ENCODE peak calls at places on chromosomes 3 and 15, in five cellular contexts. One of them, this sample, is unnamed.
A peak's percentile ranks its signal among the peaks of the same experiment; 100 is the strongest.

GRCh38 chr3:161271646-161272045 is 50.5 kb downstream of the NMD3 start:
- DNase-seq in upper lobe of right lung: no peak
- DNase-seq in AG04450: no peak
- DNase-seq in heart left ventricle: no peak
- DNase-seq in DND-41: no peak
- DNase-seq in this sample: no peak

GRCh38 chr15:95499397-95499796 is 831.1 kb upstream of the NR2F2 start:
- DNase-seq in AG04450: no peak
- DNase-seq in upper lobe of right lung: no peak
- DNase-seq in heart left ventricle: no peak
- DNase-seq in DND-41: no peak
- DNase-seq in this sample: no peak

GRCh38 chr3:182028081-182028480 is 316.4 kb downstream of the SOX2 start:
- DNase-seq in heart left ventricle: no peak
- DNase-seq in upper lobe of right lung: no peak
- DNase-seq in DND-41: no peak
- DNase-seq in AG04450: no peak
- DNase-seq in this sample: no peak

GRCh38 chr15:70152070-70152480 is 54.4 kb upstream of the TLE3 start:
- DNase-seq in heart left ventricle: no peak
- DNase-seq in DND-41: no peak
- DNase-seq in AG04450: no peak
- DNase-seq in upper lobe of right lung: no peak
- DNase-seq in this sample: peak; percentile 64

GRCh38 chr3:178439504-178439903 is 96.7 kb upstream of the KCNMB2 start:
- DNase-seq in heart left ventricle: no peak
- DNase-seq in upper lobe of right lung: no peak
- DNase-seq in DND-41: no peak
- DNase-seq in AG04450: peak; percentile 37
- DNase-seq in this sample: no peak

GRCh38 chr3:111538111-111538510 is 3.9 kb upstream of the CD96 start:
- DNase-seq in heart left ventricle: no peak
- DNase-seq in DND-41: no peak
- DNase-seq in AG04450: no peak
- DNase-seq in upper lobe of right lung: no peak
- DNase-seq in this sample: no peak

GRCh38 chr3:37701729-37702128 is 160.0 kb upstream of the CTDSPL start:
- DNase-seq in heart left ventricle: no peak
- DNase-seq in AG04450: no peak
- DNase-seq in upper lobe of right lung: no peak
- DNase-seq in DND-41: no peak
- DNase-seq in this sample: no peak

GRCh38 chr3:39205131-39205530 is 12.7 kb upstream of the XIRP1 start:
- DNase-seq in DND-41: no peak
- DNase-seq in AG04450: no peak
- DNase-seq in upper lobe of right lung: no peak
- DNase-seq in heart left ventricle: no peak
- DNase-seq in this sample: no peak

GRCh38 chr15:41856262-41856661 is 17.6 kb downstream of the PLA2G4B start:
- DNase-seq in heart left ventricle: no peak
- DNase-seq in DND-41: no peak
- DNase-seq in AG04450: no peak
- DNase-seq in upper lobe of right lung: no peak
- DNase-seq in this sample: no peak

GRCh38 chr15:37223089-37223488 is 122.7 kb upstream of the MEIS2 start:
- DNase-seq in heart left ventricle: no peak
- DNase-seq in AG04450: no peak
- DNase-seq in DND-41: no peak
- DNase-seq in upper lobe of right lung: no peak
- DNase-seq in this sample: no peak

GRCh38 chr3:178479446-178479845 is 56.8 kb upstream of the KCNMB2 start:
- DNase-seq in DND-41: no peak
- DNase-seq in heart left ventricle: no peak
- DNase-seq in upper lobe of right lung: no peak
- DNase-seq in AG04450: no peak
- DNase-seq in this sample: no peak

GRCh38 chr3:64939747-64940450 is 252.1 kb upstream of the ADAMTS9 start:
- DNase-seq in heart left ventricle: no peak
- DNase-seq in AG04450: no peak
- DNase-seq in upper lobe of right lung: no peak
- DNase-seq in DND-41: no peak
- DNase-seq in this sample: no peak

GRCh38 chr3:46399557-46399956 is 7.3 kb downstream of the CCR5AS start:
- DNase-seq in upper lobe of right lung: no peak
- DNase-seq in AG04450: no peak
- DNase-seq in heart left ventricle: no peak
- DNase-seq in DND-41: no peak
- DNase-seq in this sample: no peak

GRCh38 chr3:52099006-52099405 is 42.6 kb upstream of the DUSP7 start:
- DNase-seq in upper lobe of right lung: peak; percentile 81
- DNase-seq in heart left ventricle: peak; percentile 31
- DNase-seq in DND-41: no peak
- DNase-seq in AG04450: no peak
- DNase-seq in this sample: no peak

GRCh38 chr15:72722071-72722696 is 36.2 kb downstream of the BBS4 start:
- DNase-seq in upper lobe of right lung: peak; percentile 67
- DNase-seq in DND-41: peak; percentile 66
- DNase-seq in AG04450: peak; percentile 47
- DNase-seq in heart left ventricle: peak; percentile 61
- DNase-seq in this sample: peak; percentile 76

GRCh38 chr3:32843504-32844321 is 25.9 kb downstream of the TRIM71 start:
- DNase-seq in DND-41: no peak
- DNase-seq in heart left ventricle: no peak
- DNase-seq in AG04450: no peak
- DNase-seq in upper lobe of right lung: no peak
- DNase-seq in this sample: no peak

GRCh38 chr3:71053495-71053894 is 530.0 kb downstream of the FOXP1 start:
- DNase-seq in upper lobe of right lung: no peak
- DNase-seq in AG04450: no peak
- DNase-seq in DND-41: no peak
- DNase-seq in heart left ventricle: no peak
- DNase-seq in this sample: no peak

GRCh38 chr3:198088421-198088955 is 128.5 kb downstream of the LMLN start:
- DNase-seq in AG04450: no peak
- DNase-seq in upper lobe of right lung: no peak
- DNase-seq in heart left ventricle: no peak
- DNase-seq in DND-41: no peak
- DNase-seq in this sample: no peak

GRCh38 chr3:99529265-99529664 is 109.1 kb upstream of the COL8A1 start:
- DNase-seq in AG04450: no peak
- DNase-seq in heart left ventricle: no peak
- DNase-seq in upper lobe of right lung: no peak
- DNase-seq in DND-41: no peak
- DNase-seq in this sample: no peak

GRCh38 chr3:109071349-109072142 is 46.4 kb downstream of the MORC1 start:
- DNase-seq in heart left ventricle: peak; percentile 40
- DNase-seq in DND-41: no peak
- DNase-seq in AG04450: no peak
- DNase-seq in upper lobe of right lung: no peak
- DNase-seq in this sample: peak; percentile 93
- TF ChIP-seq CTCF in heart left ventricle: no peak
- TF ChIP-seq CTCF in DND-41: peak; percentile 10
- TF ChIP-seq CTCF in AG04450: no peak
- TF ChIP-seq CTCF in upper lobe of right lung: no peak
- TF ChIP-seq CTCF in this sample: peak; percentile 37

DNA sequence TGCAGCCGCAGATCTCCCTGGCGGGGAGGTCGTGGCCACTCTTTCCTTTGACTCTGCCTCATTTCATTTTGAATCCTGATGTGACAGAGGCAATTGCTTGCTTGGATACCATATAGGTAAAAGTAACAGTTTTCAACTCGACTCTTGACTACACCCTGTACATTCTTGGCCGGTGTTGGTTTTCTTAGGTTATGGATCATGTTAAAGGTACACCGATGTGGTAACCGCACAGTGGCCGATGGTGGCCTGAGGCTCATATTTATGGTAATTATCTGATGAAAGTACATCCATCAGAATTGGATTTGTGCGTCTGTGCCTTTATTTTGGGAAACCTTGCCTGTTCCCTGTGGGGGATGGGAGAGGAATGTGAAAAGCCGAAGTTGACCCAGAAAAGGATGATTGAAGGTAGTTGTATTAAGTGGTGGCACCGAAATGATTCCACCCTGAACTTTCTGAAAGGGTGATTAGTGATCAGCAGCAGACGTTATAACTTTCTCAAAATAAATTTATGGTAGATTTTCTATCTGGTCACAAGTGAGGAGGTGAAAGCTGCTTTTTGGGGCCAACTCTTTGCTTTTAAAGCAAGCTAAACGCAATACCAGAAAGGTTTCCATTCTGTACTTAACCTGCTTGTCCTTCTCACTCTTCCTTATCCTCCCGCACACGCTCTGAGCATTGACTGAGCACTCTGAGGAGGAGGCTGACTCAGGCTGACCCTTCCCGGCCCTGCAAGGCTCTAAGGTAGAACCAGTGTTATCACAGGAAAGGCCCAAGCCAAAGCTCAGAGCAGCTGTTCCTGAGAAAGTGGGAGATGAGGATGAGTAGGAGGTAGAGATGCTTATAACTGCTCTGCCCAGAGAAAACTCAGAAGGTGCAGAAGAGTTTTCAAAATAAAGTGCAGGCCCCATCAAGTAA is 2.0 kb downstream of the B3GNT5 start:
- DNase-seq in heart left ventricle: no peak
- DNase-seq in upper lobe of right lung: no peak
- DNase-seq in DND-41: no peak
- DNase-seq in AG04450: no peak
- DNase-seq in this sample: no peak
- H3K4me3 ChIP-seq in heart left ventricle: peak overlapping the region; percentile 79
- H3K4me3 ChIP-seq in upper lobe of right lung: peak overlapping the region; percentile 81
- H3K4me3 ChIP-seq in DND-41: no peak overlapping the region
- H3K4me3 ChIP-seq in AG04450: peak overlapping the region; percentile 66
- H3K4me3 ChIP-seq in this sample: no peak overlapping the region

GRCh38 chr15:68644088-68644904 is 65.5 kb downstream of the CORO2B start:
- DNase-seq in heart left ventricle: no peak
- DNase-seq in DND-41: no peak
- DNase-seq in AG04450: peak; percentile 26
- DNase-seq in upper lobe of right lung: peak; percentile 36
- DNase-seq in this sample: no peak
- TF ChIP-seq CTCF in heart left ventricle: no peak
- TF ChIP-seq CTCF in DND-41: no peak
- TF ChIP-seq CTCF in AG04450: no peak
- TF ChIP-seq CTCF in upper lobe of right lung: no peak
- TF ChIP-seq CTCF in this sample: no peak

GRCh38 chr3:60599586-60599985 is 651.7 kb downstream of the FHIT start:
- DNase-seq in upper lobe of right lung: no peak
- DNase-seq in DND-41: no peak
- DNase-seq in AG04450: no peak
- DNase-seq in heart left ventricle: no peak
- DNase-seq in this sample: no peak

GRCh38 chr3:60600848-60601247 is 650.4 kb downstream of the FHIT start:
- DNase-seq in DND-41: no peak
- DNase-seq in AG04450: no peak
- DNase-seq in upper lobe of right lung: no peak
- DNase-seq in heart left ventricle: no peak
- DNase-seq in this sample: no peak

GRCh38 chr3:60603860-60604259 is 647.4 kb downstream of the FHIT start:
- DNase-seq in upper lobe of right lung: no peak
- DNase-seq in AG04450: no peak
- DNase-seq in DND-41: no peak
- DNase-seq in heart left ventricle: no peak
- DNase-seq in this sample: no peak

GRCh38 chr3:60594025-60594424 is 657.2 kb downstream of the FHIT start:
- DNase-seq in DND-41: no peak
- DNase-seq in upper lobe of right lung: peak; percentile 76
- DNase-seq in heart left ventricle: peak; percentile 79
- DNase-seq in AG04450: peak; percentile 23
- DNase-seq in this sample: no peak

DNA sequence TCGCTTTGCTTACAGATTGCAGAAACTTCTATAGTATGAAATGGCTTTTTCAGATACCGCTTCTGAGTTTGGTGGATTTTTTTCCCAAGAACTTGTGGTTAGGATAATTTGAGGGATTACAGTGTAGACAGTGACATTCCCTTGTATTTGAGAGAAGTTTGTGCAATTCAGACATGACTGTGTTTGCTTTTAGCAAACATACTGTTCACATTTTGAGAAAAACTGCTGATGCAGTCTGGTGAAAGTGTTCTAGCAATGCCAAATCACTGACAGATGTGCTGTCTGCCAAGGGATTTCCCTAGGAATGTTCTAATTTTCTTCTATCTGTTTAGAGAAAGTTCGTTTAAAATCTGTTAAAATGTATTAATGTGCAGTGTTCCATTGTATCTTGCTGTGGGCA is 652.6 kb downstream of the FHIT start:
- DNase-seq in DND-41: no peak
- DNase-seq in heart left ventricle: no peak
- DNase-seq in upper lobe of right lung: no peak
- DNase-seq in AG04450: no peak
- DNase-seq in this sample: no peak
- H3K4me3 ChIP-seq in DND-41: no peak overlapping the region
- H3K4me3 ChIP-seq in heart left ventricle: no peak overlapping the region
- H3K4me3 ChIP-seq in upper lobe of right lung: no peak overlapping the region
- H3K4me3 ChIP-seq in AG04450: no peak overlapping the region
- H3K4me3 ChIP-seq in this sample: no peak overlapping the region